ENCODE peak calls at places on chromosomes 12 and 14, in six cellular contexts. V is lung, Z is thyroid gland, C is AG04449, W is adrenal gland, U is AG10803. F is an unnamed sample.

GRCh38 chr14:75310295-75311059 is 31.8 kb downstream of the FOS start:
- DNase-seq in V (peak), Z (peak), C (no peak), W (peak), U (peak), F (peak)

GRCh38 chr14:75229576-75229922 is 49.1 kb upstream of the FOS start:
- DNase-seq in V (no peak), Z (no peak), C (no peak), W (no peak), U (no peak), F (peak)

GRCh38 chr12:54184024-54184805 is 4.6 kb downstream of the SMUG1 start:
- DNase-seq in V (no peak), Z (no peak), C (no peak), W (no peak), U (no peak), F (no peak)

GRCh38 chr12:105393586-105393985 is 63.1 kb downstream of the C12orf75 start:
- DNase-seq in V (no peak), Z (no peak), C (no peak), W (no peak), U (peak), F (no peak)

GRCh38 chr12:67759829-67760228 is 111.3 kb downstream of the DYRK2 start:
- DNase-seq in V (no peak), Z (no peak), C (no peak), W (no peak), U (no peak), F (no peak)

GRCh38 chr12:101746661-101747060 is 7.4 kb upstream of the SYCP3 start:
- DNase-seq in V (no peak), Z (no peak), C (no peak), W (no peak), U (peak), F (no peak)

GRCh38 chr14:32023540-32023939 is 53.6 kb upstream of the ARHGAP5 start:
- DNase-seq in V (no peak), Z (no peak), C (no peak), W (no peak), U (no peak), F (no peak)

GRCh38 chr12:127579446-127579845 is 687.5 kb upstream of the TMEM132C start:
- DNase-seq in V (no peak), Z (no peak), C (no peak), W (no peak), U (peak), F (no peak)

DNA sequence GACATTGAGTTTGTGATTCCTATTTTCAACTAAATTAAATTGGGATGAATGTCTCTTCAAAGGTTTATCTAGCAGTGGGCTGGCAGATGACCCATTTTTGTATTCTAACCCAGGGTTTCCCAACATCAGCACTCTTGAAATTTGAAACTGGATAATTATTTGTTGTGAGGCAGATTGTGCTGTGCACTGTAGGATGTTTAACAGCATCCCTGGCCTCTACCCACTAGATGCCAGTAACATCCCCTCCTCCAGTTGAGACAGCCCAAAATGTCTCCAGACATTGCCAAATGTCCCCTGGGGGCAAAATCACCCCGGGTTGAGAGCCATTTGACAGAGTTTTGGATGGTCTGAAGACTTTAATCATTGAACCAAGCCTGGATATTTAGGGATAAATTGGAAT is 11.1 kb downstream of the DAAM1 start:
- DNase-seq in V (no peak), Z (no peak), C (no peak), W (no peak), U (no peak), F (no peak)
- TF ChIP-seq CTCF in V (no peak), Z (no peak), C (no peak), W (no peak), U (no peak), F (no peak)

DNA sequence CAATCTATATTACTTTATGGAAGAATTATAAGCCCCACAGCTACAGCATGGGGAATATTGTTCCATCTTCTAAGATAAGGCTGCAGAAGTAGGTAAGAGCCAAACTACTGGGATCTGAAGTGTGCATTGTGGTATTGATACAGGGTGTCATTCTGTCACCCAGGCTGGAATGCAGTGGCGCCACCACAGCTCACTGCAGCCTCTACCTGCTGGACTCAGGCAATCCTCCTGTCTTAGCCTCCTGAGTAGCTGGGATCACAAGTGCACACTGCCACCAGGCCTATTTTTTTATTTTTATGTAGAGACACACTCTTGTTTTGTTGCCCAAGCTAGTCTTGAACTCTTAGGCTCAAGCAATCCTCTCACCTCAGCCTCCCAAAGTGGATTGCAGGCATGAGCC is 21.3 kb upstream of the DIP2B start:
- DNase-seq in V (no peak), Z (no peak), C (no peak), W (no peak), U (no peak), F (no peak)
- TF ChIP-seq CTCF in V (no peak), Z (no peak), C (no peak), W (no peak), U (no peak), F (no peak)

DNA sequence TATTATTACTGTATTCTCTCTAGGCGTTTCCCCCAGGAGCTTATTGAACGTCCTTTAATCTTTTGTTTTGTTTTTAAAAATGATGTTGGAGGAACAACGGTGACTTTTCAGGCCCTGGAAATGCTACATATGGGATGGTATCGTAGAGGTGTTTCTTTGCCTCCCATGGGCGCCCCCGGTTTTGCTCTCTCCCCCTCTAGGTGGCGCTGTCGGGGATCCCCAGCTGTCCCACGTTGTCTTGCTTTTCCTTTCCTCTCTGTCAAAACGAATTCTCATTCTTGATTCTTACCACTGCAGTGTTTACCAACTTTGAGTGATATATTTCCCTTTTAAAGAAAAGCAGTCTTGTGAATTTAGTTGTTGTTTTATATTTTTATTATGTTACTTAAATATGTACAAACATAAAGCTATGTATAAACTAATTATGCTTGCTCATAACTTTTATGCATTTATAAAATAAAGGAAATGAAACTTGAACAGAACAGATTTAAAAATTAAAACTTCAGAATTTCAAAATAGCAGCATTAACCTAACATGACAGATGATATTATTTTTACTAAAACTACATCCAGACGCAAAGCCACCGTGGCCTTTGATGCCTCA is 171.9 kb downstream of the RGS6 start:
- DNase-seq in V (no peak), Z (peak), C (no peak), W (peak), U (no peak), F (peak)
- TF ChIP-seq CTCF in V (no peak), Z (peak), C (peak), W (peak), U (peak), F (peak)

GRCh38 chr12:113867258-113867657 is 98.9 kb downstream of the RBM19 start:
- DNase-seq in V (no peak), Z (no peak), C (no peak), W (no peak), U (peak), F (peak)
- TF ChIP-seq CTCF in V (no peak), Z (peak), C (peak), W (no peak), U (peak), F (no peak)

GRCh38 chr12:80946591-80946990 is 8.9 kb upstream of the LIN7A start:
- DNase-seq in V (no peak), Z (no peak), C (no peak), W (no peak), U (peak), F (no peak)
- TF ChIP-seq CTCF in V (no peak), Z (peak), C (peak), W (no peak), U (peak), F (no peak)

GRCh38 chr12:57476162-57476992 is 3.3 kb downstream of the ARHGAP9 start:
- DNase-seq in V (no peak), Z (no peak), C (no peak), W (no peak), U (no peak), F (no peak)
- TF ChIP-seq CTCF in V (no peak), Z (no peak), C (no peak), W (no peak), U (no peak), F (no peak)

DNA sequence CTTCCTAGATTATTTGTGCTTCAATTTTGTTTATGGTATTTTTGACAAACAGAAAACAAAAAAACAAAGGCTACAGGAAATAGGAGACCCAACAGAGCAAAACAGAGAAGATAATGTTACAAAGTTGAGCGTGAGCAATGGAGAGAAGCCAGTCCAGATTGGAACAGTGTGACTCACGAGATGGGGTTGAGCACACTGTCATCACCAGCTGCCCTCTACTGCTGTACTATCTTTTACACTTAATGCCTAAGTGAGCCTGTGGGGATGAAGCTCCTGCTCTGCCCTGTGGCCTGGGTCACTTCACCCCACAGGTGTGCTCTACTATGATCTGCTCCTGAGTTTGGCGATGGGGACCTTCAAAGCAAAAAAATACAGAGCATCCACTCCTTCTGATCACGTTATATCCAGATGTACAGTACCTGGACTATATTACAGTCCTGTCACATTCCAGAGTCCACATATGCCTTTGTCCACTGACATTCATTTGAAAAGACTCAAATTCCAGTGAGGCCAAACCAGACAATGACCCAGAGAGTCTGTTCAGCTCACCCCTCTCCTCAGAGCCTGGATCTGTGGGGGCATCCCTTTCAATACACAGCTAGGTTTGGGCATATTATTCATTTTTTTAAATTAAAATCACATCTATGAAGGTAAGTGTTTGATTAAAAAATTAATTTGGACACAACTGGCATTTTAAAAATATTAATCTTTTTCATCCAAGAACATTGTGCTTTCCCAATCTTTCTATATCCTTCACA is 4.4 kb downstream of the IPO8 start:
- DNase-seq in V (no peak), Z (no peak), C (no peak), W (peak), U (peak), F (no peak)
- TF ChIP-seq CTCF in V (no peak), Z (no peak), C (no peak), W (no peak), U (peak), F (no peak)

DNA sequence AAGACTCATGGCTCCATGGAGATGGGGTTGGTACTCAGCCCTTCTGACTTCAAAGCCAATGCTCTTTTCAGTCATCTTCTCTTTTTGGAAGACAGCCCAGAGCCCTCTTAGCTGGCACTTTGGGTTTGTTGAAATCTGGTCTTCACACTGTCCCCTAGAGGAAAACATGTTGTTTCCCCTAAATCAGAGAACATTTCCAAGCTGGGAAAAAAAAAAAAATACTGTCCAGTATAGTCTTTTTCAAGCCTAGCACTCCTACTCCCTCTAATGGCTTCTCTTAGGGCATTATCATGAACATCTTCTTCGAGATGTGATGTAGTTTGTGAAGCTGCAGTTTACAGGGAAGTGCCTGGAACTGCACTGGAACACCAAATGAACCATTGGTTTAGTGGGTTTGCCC is 3.0 kb upstream of the ZC3H14 start:
- DNase-seq in V (no peak), Z (peak), C (no peak), W (no peak), U (peak), F (no peak)
- TF ChIP-seq CTCF in V (no peak), Z (peak), C (peak), W (peak), U (peak), F (no peak)

GRCh38 chr12:76878045-76878898 is 547 bp downstream of the CSRP2 start:
- DNase-seq in V (no peak), Z (peak), C (no peak), W (no peak), U (no peak), F (peak)
- TF ChIP-seq CTCF in V (no peak), Z (peak), C (peak), W (no peak), U (peak), F (peak)

DNA sequence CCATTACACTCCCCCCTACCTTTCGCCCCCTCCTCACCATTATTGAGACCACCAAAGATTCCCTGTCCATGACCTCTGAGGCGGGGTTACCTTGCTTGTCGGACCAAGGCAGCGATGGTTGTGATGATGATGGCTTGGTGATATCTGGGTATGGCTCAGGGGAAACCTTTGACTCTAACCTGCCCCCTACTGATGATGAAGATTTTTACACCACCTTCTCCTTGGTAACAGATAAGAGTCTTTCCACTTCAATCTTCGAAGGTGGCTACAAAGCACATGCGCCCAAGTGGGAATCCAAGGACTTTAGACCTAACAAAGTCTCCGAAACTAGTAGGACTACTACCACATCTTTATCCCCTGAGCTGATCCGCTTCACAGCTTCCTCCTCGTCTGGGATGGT is 350.2 kb downstream of the DIO2 start:
- DNase-seq in V (no peak), Z (no peak), C (no peak), W (no peak), U (no peak), F (no peak)
- TF ChIP-seq CTCF in V (no peak), Z (no peak), C (no peak), W (no peak), U (no peak), F (no peak)

F was measured in Calu3.